ENCODE peak calls at places on chromosome 7, in ten cellular contexts. N, D, P, E, U, M, A, C, Z and K are unnamed samples.

GRCh38 chr7:106270122-106270977 is 14.4 kb downstream of the NAMPT start:
- DNase-seq in N (no peak), D (no peak), P (no peak), E (no peak), U (no peak), M (no peak), A (no peak), C (no peak), Z (no peak), K (no peak)

GRCh38 chr7:106657085-106657991 is 3.6 kb downstream of the CCDC71L start:
- DNase-seq in N (peak; percentile 74), D (no peak), P (no peak), E (no peak), U (no peak), M (no peak), A (no peak), C (no peak), Z (no peak), K (no peak)

GRCh38 chr7:23062452-23062851 is 43.1 kb upstream of the KLHL7 start:
- DNase-seq in N (peak; percentile 89), D (no peak), P (no peak), E (no peak), U (no peak), M (peak; percentile 20), A (no peak), C (peak; percentile 48), Z (peak; percentile 64), K (no peak)

GRCh38 chr7:5450549-5451327 is 27.1 kb upstream of the TNRC18 start:
- DNase-seq in N (peak; percentile 64), D (no peak), P (no peak), E (peak; percentile 5), U (peak; percentile 65), M (peak; percentile 19), A (peak; percentile 32), C (peak; percentile 72), Z (peak; percentile 36), K (no peak)

GRCh38 chr7:129845972-129846327 is 106.8 kb downstream of the UBE2H start:
- DNase-seq in N (peak; percentile 81), D (no peak), P (no peak), E (no peak), U (no peak), M (no peak), A (no peak), C (no peak), Z (peak; percentile 66), K (peak; percentile 84)

GRCh38 chr7:42964849-42965805 is 33.0 kb downstream of the MRPL32 start:
- DNase-seq in N (no peak), D (no peak), P (no peak), E (no peak), U (no peak), M (peak; percentile 3), A (no peak), C (peak; percentile 11), Z (no peak), K (no peak)

GRCh38 chr7:2157473-2158279 is 75.1 kb downstream of the MAD1L1 start:
- DNase-seq in N (peak; percentile 92), D (no peak), P (no peak), E (peak; percentile 94), U (no peak), M (peak; percentile 67), A (peak; percentile 79), C (peak; percentile 91), Z (no peak), K (peak; percentile 80)

GRCh38 chr7:134362587-134363483 is 46.1 kb upstream of the SLC35B4 start:
- DNase-seq in N (no peak), D (no peak), P (no peak), E (no peak), U (no peak), M (no peak), A (no peak), C (no peak), Z (no peak), K (no peak)

GRCh38 chr7:69739906-69740545 is 141.8 kb downstream of the AUTS2 start:
- DNase-seq in N (no peak), D (peak; percentile 32), P (no peak), E (peak; percentile 29), U (no peak), M (no peak), A (no peak), C (peak; percentile 70), Z (no peak), K (no peak)